ENCODE peak calls at places on chromosomes 3 and 15, in eight cellular contexts. J is Ammon's horn; G is stimulated activated CD4-positive, alpha-beta T cell treated with anti-CD3 and anti-CD28 coated beads, Interleukin-12 subunit alpha, Interleukin-12 subunit beta, amount 100 ng/mL, for 4 hours; K is AG10803; H is M059J; T is stimulated activated naive B cell treated with anti-CD40 and anti-IgM and Interleukin-4, amounts not matched to agents 10 μg/mL and 1 μg/mL and 100 μg/mL, for 72 hours; A is GM13976; E is erythroblast. V is an unnamed sample.

GRCh38 chr3:48555231-48555948 is 1.2 kb downstream of the PFKFB4 start:
- DNase-seq in J (no peak), G (no peak), K (no peak), H (no peak), T (no peak), A (no peak), E (peak; percentile 92), V (no peak)

GRCh38 chr15:95953032-95953431 is 377.5 kb upstream of the NR2F2 start:
- DNase-seq in J (peak; percentile 24), G (no peak), K (no peak), H (no peak), T (no peak), A (no peak), E (no peak), V (no peak)

GRCh38 chr15:22945071-22945470 is 35.1 kb downstream of the CYFIP1 start:
- DNase-seq in J (no peak), G (no peak), K (no peak), H (no peak), T (no peak), A (no peak), E (no peak), V (no peak)

GRCh38 chr3:40043444-40043755 is 234.0 kb downstream of the MYRIP start:
- DNase-seq in J (no peak), G (no peak), K (peak; percentile 73), H (peak; percentile 14), T (no peak), A (no peak), E (no peak), V (peak; percentile 55)

GRCh38 chr15:96070636-96071035 is 259.9 kb upstream of the NR2F2 start:
- DNase-seq in J (no peak), G (no peak), K (peak; percentile 4), H (peak; percentile 74), T (no peak), A (no peak), E (no peak), V (no peak)

GRCh38 chr3:121574449-121574848 is 6.7 kb downstream of the ARGFX start:
- DNase-seq in J (no peak), G (no peak), K (no peak), H (peak; percentile 65), T (no peak), A (no peak), E (peak; percentile 75), V (no peak)

GRCh38 chr3:187673012-187673411 is 2.8 kb upstream of the SST start:
- DNase-seq in J (no peak), G (no peak), K (peak; percentile 27), H (peak; percentile 60), T (no peak), A (no peak), E (no peak), V (no peak)

GRCh38 chr15:29400701-29401100 is 131.1 kb upstream of the NSMCE3 start:
- DNase-seq in J (no peak), G (no peak), K (no peak), H (no peak), T (no peak), A (no peak), E (no peak), V (no peak)

GRCh38 chr15:67039349-67040075 is 25.9 kb upstream of the SMAD3 start:
- DNase-seq in J (no peak), G (no peak), K (no peak), H (peak; percentile 64), T (no peak), A (no peak), E (no peak), V (no peak)

GRCh38 chr3:183330881-183331280 is 77.8 kb downstream of the B3GNT5 start:
- DNase-seq in J (no peak), G (no peak), K (no peak), H (no peak), T (no peak), A (no peak), E (no peak), V (no peak)

GRCh38 chr15:82312611-82313349 is 36.5 kb downstream of the GOLGA6L10 start:
- DNase-seq in J (peak; percentile 26), G (no peak), K (peak; percentile 54), H (peak; percentile 20), T (no peak), A (no peak), E (no peak), V (peak; percentile 82)

GRCh38 chr3:28544831-28545230 is 196.2 kb upstream of the AZI2 start:
- DNase-seq in J (no peak), G (no peak), K (no peak), H (no peak), T (no peak), A (no peak), E (no peak), V (no peak)

GRCh38 chr15:39367591-39367990 is 213.3 kb upstream of the THBS1 start:
- DNase-seq in J (no peak), G (no peak), K (peak; percentile 81), H (peak; percentile 28), T (no peak), A (no peak), E (no peak), V (no peak)

GRCh38 chr15:66094331-66094730 is 159.2 kb downstream of the MEGF11 start:
- DNase-seq in J (no peak), G (no peak), K (no peak), H (no peak), T (no peak), A (no peak), E (no peak), V (no peak)

GRCh38 chr3:38150780-38151528 is 12.5 kb downstream of the MYD88 start:
- DNase-seq in J (no peak), G (no peak), K (no peak), H (no peak), T (no peak), A (no peak), E (peak; percentile 59), V (no peak)

GRCh38 chr3:58474967-58475578 is 16.8 kb upstream of the KCTD6 start:
- DNase-seq in J (no peak), G (no peak), K (no peak), H (no peak), T (no peak), A (no peak), E (no peak), V (no peak)

GRCh38 chr15:33941279-33942063 is 26.8 kb upstream of the CHRM5 start:
- DNase-seq in J (no peak), G (no peak), K (no peak), H (no peak), T (no peak), A (no peak), E (no peak), V (no peak)

GRCh38 chr15:68310178-68310810 is 32.7 kb downstream of the FEM1B start:
- DNase-seq in J (no peak), G (no peak), K (no peak), H (no peak), T (no peak), A (peak; percentile 10), E (no peak), V (no peak)